ENCODE peak calls at places on chromosomes 11 and 22, in five cellular contexts. U is fibroblast of lung, F is tibial nerve, Y is lower lobe of right lung, D is choroid plexus epithelial cell. L is an unnamed sample.

GRCh38 chr11:63837719-63838118 is 1.2 kb upstream of the MARK2 start:
- DNase-seq in U (no peak), F (no peak), Y (peak), D (no peak), L (no peak)

GRCh38 chr11:86486261-86487030 is 111.8 kb downstream of the CCDC81 start:
- DNase-seq in U (peak), F (no peak), Y (no peak), D (no peak), L (no peak)

GRCh38 chr11:65640483-65641207 is 2.7 kb downstream of the SIPA1 start:
- DNase-seq in U (no peak), F (no peak), Y (peak), D (no peak), L (no peak)

GRCh38 chr22:34160117-34160758 is 240.0 kb upstream of the LARGE1 start:
- DNase-seq in U (no peak), F (no peak), Y (no peak), D (no peak), L (no peak)

GRCh38 chr11:75498556-75499255 is 27.0 kb downstream of the GDPD5 start:
- DNase-seq in U (peak), F (no peak), Y (no peak), D (peak), L (peak)

GRCh38 chr22:49321477-49322055 is 506.1 kb downstream of the BRD1 start:
- DNase-seq in U (no peak), F (no peak), Y (peak), D (no peak), L (no peak)

GRCh38 chr11:2625183-2625582 is 74.6 kb downstream of the KCNQ1OT1 start:
- DNase-seq in U (no peak), F (no peak), Y (no peak), D (no peak), L (no peak)

GRCh38 chr11:79050784-79051183 is 390.0 kb downstream of the TENM4 start:
- DNase-seq in U (no peak), F (no peak), Y (no peak), D (no peak), L (no peak)

GRCh38 chr11:12100429-12100828 is 10.0 kb upstream of the MICAL2 start:
- DNase-seq in U (no peak), F (no peak), Y (no peak), D (no peak), L (no peak)

GRCh38 chr22:44658371-44658953 is 43.5 kb upstream of the PRR5 start:
- DNase-seq in U (peak), F (no peak), Y (peak), D (peak), L (peak)

GRCh38 chr22:39526736-39527171 is 5.8 kb downstream of the RPS19BP1 start:
- DNase-seq in U (no peak), F (no peak), Y (peak), D (no peak), L (no peak)

GRCh38 chr11:4607111-4607510 is 920 bp downstream of the TRIM68 start:
- DNase-seq in U (peak), F (no peak), Y (no peak), D (no peak), L (peak)

GRCh38 chr11:64186205-64187165 is 514 bp downstream of the STIP1 start:
- DNase-seq in U (peak), F (no peak), Y (no peak), D (peak), L (peak)

GRCh38 chr11:79441159-79441875 is 487 bp upstream of the TENM4 start:
- DNase-seq in U (peak), F (no peak), Y (no peak), D (no peak), L (no peak)

GRCh38 chr11:65718964-65719492 is 1.6 kb downstream of the RNASEH2C start:
- DNase-seq in U (peak), F (no peak), Y (no peak), D (peak), L (peak)

GRCh38 chr22:39317756-39318506 is 1.5 kb downstream of the RPL3 start:
- DNase-seq in U (peak), F (no peak), Y (no peak), D (peak), L (peak)

GRCh38 chr22:22692707-22693530 is 48.5 kb downstream of the GGTLC2 start:
- DNase-seq in U (peak), F (no peak), Y (no peak), D (peak), L (peak)

GRCh38 chr11:48184452-48184851 is 32.2 kb upstream of the OR4B1 start:
- DNase-seq in U (no peak), F (no peak), Y (no peak), D (no peak), L (no peak)

GRCh38 chr11:75490221-75491181 is 35.2 kb downstream of the GDPD5 start:
- DNase-seq in U (peak), F (no peak), Y (no peak), D (peak), L (no peak)

GRCh38 chr22:19713650-19714319 is 518 bp upstream of the SEPTIN5 start:
- DNase-seq in U (no peak), F (no peak), Y (no peak), D (no peak), L (no peak)

GRCh38 chr11:115528217-115528616 is 24.0 kb upstream of the CADM1 start:
- DNase-seq in U (no peak), F (no peak), Y (no peak), D (no peak), L (no peak)

GRCh38 chr22:49203091-49203862 is 624.4 kb downstream of the BRD1 start:
- DNase-seq in U (no peak), F (no peak), Y (peak), D (no peak), L (no peak)

GRCh38 chr11:117220999-117221774 is 10.7 kb downstream of the PCSK7 start:
- DNase-seq in U (no peak), F (no peak), Y (no peak), D (no peak), L (no peak)

GRCh38 chr11:63719987-63720386 is 38.7 kb downstream of the RTN3 start:
- DNase-seq in U (peak), F (no peak), Y (no peak), D (peak), L (peak)

GRCh38 chr11:78800089-78800690 is 225.5 kb upstream of the NARS2 start:
- DNase-seq in U (no peak), F (no peak), Y (no peak), D (no peak), L (no peak)

DNA sequence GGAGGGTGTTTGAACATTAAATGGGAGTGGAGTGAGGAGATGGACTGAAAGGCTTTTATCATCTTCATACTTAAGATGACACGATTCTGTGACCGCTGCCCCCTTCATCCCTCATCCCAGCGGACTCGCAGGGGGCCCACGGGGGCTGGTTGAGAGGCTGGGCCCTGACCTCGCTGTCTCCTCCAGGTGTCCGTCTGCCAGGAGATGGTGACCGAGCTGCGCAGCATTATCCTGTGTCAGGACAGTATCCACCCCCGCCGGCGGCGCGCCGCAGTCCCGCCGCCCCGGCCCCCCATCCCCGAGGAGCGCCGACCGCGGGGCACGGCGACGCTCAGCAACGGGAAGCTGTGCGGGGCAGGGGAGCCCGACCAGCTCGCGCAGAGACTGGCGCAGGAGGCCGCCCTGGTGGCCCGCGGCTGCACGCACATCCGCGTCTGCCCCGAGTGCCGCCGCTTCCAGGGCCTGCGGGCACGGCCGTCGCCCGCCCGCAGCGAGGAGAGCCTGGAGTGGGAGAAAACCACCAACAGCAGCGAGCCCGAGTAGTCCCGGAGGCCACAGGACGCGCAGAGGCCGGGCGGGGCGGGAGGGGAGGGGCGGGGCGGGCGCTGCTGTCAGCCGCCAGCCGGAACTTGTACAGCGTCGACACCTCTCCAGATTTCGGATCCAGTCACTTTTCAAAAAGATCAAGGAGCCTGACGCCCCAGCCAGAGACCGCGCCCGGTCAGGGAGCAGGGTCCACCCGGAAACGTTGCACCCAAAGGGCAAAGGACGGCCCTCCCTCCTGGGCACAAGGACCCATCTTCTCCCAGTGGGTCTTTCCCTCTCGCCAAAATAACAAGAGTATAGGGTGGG is 38.0 kb upstream of the TBCEL start:
- DNase-seq in U (peak), F (no peak), Y (peak), D (peak), L (peak)
- TF ChIP-seq CTCF in U (no peak), F (peak), Y (peak), D (no peak), L (no peak)

GRCh38 chr22:32473388-32473952 is 1.1 kb upstream of the FBXO7 start:
- DNase-seq in U (peak), F (no peak), Y (no peak), D (peak), L (peak)
- H3K4me3 ChIP-seq in U (peak), F (no peak), Y (peak), D (peak), L (peak)

DNA sequence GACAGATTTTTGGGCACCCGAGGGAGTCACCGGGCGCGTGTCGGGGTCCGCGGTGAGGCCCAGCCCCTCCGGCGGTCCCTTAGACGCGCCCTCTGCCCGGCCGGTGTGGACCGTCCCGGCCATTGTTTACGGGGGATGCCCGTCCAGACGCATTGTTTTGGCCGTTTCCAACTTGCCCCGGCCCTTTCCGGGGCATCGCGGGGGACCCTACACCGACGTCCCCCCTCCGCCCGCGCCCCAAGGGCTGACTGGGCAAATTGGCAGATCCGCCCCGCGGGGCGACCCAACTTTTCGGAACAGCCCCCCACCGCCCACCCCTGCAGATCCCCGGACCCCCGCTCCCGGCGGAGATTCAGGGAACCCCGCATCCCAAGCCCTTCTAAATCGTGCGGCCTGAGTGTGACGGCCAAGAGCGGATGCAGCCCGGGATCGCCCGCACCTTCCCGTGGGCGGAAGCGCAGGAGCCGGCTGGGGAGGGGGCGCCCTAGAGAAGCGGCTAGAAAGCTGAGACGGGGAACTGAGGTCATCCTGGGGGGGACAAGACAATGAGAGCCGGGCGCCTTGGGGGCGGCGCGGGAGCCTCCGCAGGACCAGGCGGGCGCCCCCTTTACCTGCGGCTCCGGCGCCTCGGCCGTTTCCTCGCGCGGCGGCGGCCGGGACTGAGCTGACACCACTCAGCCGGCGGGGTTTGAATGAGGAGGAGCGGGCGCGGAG is 17.1 kb upstream of the CCT8L2 start:
- DNase-seq in U (no peak), F (no peak), Y (no peak), D (no peak), L (no peak)
- TF ChIP-seq CTCF in U (no peak), F (no peak), Y (no peak), D (no peak), L (no peak)

GRCh38 chr11:32305460-32305859 is 129.9 kb downstream of the WT1 start:
- DNase-seq in U (no peak), F (no peak), Y (no peak), D (no peak), L (no peak)
- H3K4me3 ChIP-seq in U (no peak), F (no peak), Y (no peak), D (no peak), L (no peak)

DNA sequence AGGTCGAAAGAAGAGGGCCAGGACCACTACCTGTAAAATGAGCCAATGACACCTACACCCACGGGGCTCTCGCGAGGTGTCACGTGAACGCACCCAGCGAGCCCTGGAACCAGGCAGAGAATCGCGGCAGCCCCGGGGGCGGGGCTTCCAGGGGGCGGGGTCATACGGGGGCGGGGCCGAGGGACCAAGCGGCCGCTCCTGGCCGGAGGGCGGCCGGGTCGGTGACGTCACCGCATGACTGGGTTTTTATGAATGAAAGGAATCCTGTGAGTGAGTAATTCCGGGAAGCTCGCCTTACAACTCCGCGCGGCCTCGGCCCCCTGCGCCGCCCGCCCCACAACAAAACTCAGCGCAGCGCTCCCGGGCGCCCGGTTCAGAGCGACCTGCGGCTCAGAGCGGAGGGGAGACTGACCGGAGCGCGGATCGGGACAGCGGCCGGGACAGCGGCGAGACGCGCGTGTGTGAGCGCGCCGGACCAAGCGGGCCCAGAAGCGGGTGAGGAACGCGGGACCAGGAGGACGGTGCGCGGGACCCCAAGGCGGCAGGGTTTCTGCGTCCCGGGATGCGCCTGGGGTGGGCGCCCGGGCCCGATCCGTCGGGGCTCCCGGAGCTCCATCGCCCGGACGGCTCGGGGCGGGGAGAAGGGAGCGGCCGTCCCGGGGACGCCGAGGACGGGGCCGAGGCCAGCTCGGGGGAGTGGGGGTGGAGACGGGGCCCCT is at the start of gene MAFF:
- DNase-seq in U (peak), F (peak), Y (peak), D (peak), L (peak)
- TF ChIP-seq CTCF in U (no peak), F (no peak), Y (no peak), D (no peak), L (no peak)

GRCh38 chr11:61516191-61516590 is 7.6 kb downstream of the LRRC10B start:
- DNase-seq in U (no peak), F (no peak), Y (no peak), D (no peak), L (no peak)
- H3K4me3 ChIP-seq in U (no peak), F (no peak), Y (no peak), D (no peak), L (no peak)

GRCh38 chr11:26323837-26324236 is 8.1 kb upstream of the ANO3 start:
- DNase-seq in U (peak), F (no peak), Y (no peak), D (no peak), L (no peak)

GRCh38 chr11:26324270-26324669 is 7.7 kb upstream of the ANO3 start:
- DNase-seq in U (no peak), F (no peak), Y (no peak), D (no peak), L (no peak)

GRCh38 chr11:26322335-26323067 is 9.4 kb upstream of the ANO3 start:
- DNase-seq in U (no peak), F (no peak), Y (no peak), D (no peak), L (no peak)

GRCh38 chr11:26319906-26320305 is 12.0 kb upstream of the ANO3 start:
- DNase-seq in U (no peak), F (no peak), Y (no peak), D (peak), L (peak)
- TF ChIP-seq CTCF in U (no peak), F (no peak), Y (no peak), D (no peak), L (no peak)

GRCh38 chr11:108593910-108594434 is 404 bp upstream of the EXPH5 start:
- DNase-seq in U (no peak), F (no peak), Y (no peak), D (no peak), L (no peak)
- H3K4me3 ChIP-seq in U (peak), F (no peak), Y (peak), D (peak), L (peak)

L was measured in cardiac fibroblast.